ENCODE peak calls at places on chromosome 20, in eight cellular contexts. O is neural crest cell, E is AG04450, Y is PC-3, P is hepatocyte, H is vagina, K is kidney epithelial cell, M is cardiac fibroblast. G is an unnamed sample.

GRCh38 chr20:44495802-44496481 is 20.3 kb downstream of the TTPAL start:
- DNase-seq in E (peak), O (no peak), K (peak), Y (peak), H (no peak), P (peak), M (peak), G (no peak)

GRCh38 chr20:36926653-36927200 is 24.8 kb downstream of the SAMHD1 start:
- DNase-seq in P (no peak), H (no peak), K (no peak), M (no peak), E (no peak), Y (no peak), O (no peak), G (no peak)

GRCh38 chr20:2585811-2586210 is 49.4 kb downstream of the TMC2 start:
- DNase-seq in O (no peak), K (peak), Y (peak), M (peak), P (no peak), H (no peak), E (peak), G (no peak)

GRCh38 chr20:35626386-35627001 is 10.9 kb downstream of the SPAG4 start:
- DNase-seq in M (no peak), Y (no peak), E (no peak), P (no peak), H (peak), K (no peak), O (no peak), G (no peak)

GRCh38 chr20:36717657-36718056 is 28.2 kb downstream of the NDRG3 start:
- DNase-seq in O (no peak), H (no peak), K (no peak), E (no peak), P (no peak), M (peak), Y (peak), G (no peak)

GRCh38 chr20:24771651-24772061 is 177.4 kb upstream of the CST7 start:
- DNase-seq in Y (peak), H (no peak), M (no peak), K (no peak), E (no peak), P (no peak), O (no peak), G (no peak)

GRCh38 chr20:15609956-15610355 is 963.3 kb downstream of the KIF16B start:
- DNase-seq in E (no peak), M (no peak), O (no peak), K (no peak), Y (no peak), H (no peak), P (no peak), G (no peak)

GRCh38 chr20:37411408-37412306 is 65.7 kb downstream of the SRC start:
- DNase-seq in Y (no peak), P (no peak), M (peak), K (no peak), E (no peak), H (no peak), O (no peak), G (no peak)

GRCh38 chr20:41427833-41428232 is 61.2 kb upstream of the EMILIN3 start:
- DNase-seq in O (no peak), Y (no peak), K (no peak), M (no peak), H (no peak), P (no peak), E (no peak), G (no peak)

GRCh38 chr20:49691818-49692568 is 21.7 kb downstream of the B4GALT5 start:
- DNase-seq in H (no peak), Y (no peak), K (no peak), M (no peak), E (no peak), P (no peak), O (no peak), G (no peak)

GRCh38 chr20:24691901-24692351 is 222.5 kb downstream of the SYNDIG1 start:
- DNase-seq in O (no peak), Y (no peak), H (peak), M (no peak), E (no peak), P (no peak), K (no peak), G (no peak)

GRCh38 chr20:35934050-35934449 is 20.3 kb downstream of the SCAND1 start:
- DNase-seq in E (no peak), P (no peak), M (no peak), H (no peak), Y (no peak), K (no peak), O (no peak), G (no peak)

GRCh38 chr20:44074252-44075151 is 112.5 kb downstream of the JPH2 start:
- DNase-seq in P (no peak), O (no peak), E (no peak), Y (peak), K (peak), M (peak), H (peak), G (no peak)

GRCh38 chr20:49028684-49029083 is 17.4 kb upstream of the CSE1L start:
- DNase-seq in O (no peak), M (peak), H (no peak), Y (peak), P (peak), K (no peak), E (no peak), G (no peak)

GRCh38 chr20:57688295-57688694 is 21.5 kb downstream of the PMEPA1 start:
- DNase-seq in Y (no peak), O (no peak), H (no peak), K (no peak), P (no peak), E (no peak), M (no peak), G (no peak)
- TF ChIP-seq CTCF in Y (no peak), O (no peak), H (no peak), K (no peak), P (no peak), E (no peak), M (no peak), G (no peak)

DNA sequence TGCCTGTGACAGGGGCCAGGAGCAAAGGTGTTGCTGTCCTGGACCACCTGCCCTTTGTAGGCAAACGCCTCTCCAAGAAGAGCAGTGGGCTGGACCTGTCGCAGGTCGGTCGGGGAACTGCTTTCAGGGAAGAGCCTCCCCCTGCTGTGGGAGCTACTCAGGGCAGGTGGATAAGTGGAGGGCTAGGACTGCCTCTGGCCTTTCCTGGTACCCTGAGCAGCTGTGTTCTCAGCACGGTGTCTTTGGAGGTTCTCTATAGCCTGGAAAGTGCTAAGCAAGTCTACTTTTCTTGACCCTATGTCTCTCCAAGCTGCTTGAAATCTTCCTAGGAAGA is 35.0 kb downstream of the BPIFB1 start:
- DNase-seq in O (no peak), E (no peak), Y (no peak), H (no peak), M (no peak), K (no peak), P (no peak), G (no peak)
- TF ChIP-seq CTCF in O (no peak), E (no peak), Y (no peak), H (no peak), M (no peak), K (no peak), P (no peak), G (no peak)

GRCh38 chr20:58825450-58825849 is 25.3 kb downstream of the GNAS-AS1 start:
- DNase-seq in Y (no peak), H (no peak), O (no peak), E (no peak), K (no peak), M (no peak), P (no peak), G (no peak)

GRCh38 chr20:58822748-58823730 is 27.7 kb downstream of the GNAS-AS1 start:
- DNase-seq in P (no peak), M (no peak), H (no peak), E (no peak), K (no peak), O (no peak), Y (no peak), G (no peak)

GRCh38 chr20:58819921-58820320 is 30.8 kb downstream of the GNAS-AS1 start:
- DNase-seq in K (no peak), M (no peak), P (no peak), O (no peak), E (no peak), H (no peak), Y (no peak), G (no peak)

GRCh38 chr20:58824843-58825242 is 25.9 kb downstream of the GNAS-AS1 start:
- DNase-seq in P (no peak), K (no peak), H (no peak), Y (no peak), M (no peak), O (no peak), E (no peak), G (no peak)

GRCh38 chr20:58822175-58822574 is 28.5 kb downstream of the GNAS-AS1 start:
- DNase-seq in O (no peak), K (no peak), P (no peak), H (no peak), M (no peak), E (no peak), Y (no peak), G (no peak)
- TF ChIP-seq CTCF in O (no peak), K (no peak), P (no peak), H (no peak), M (no peak), E (no peak), Y (no peak), G (no peak)

GRCh38 chr20:17887331-17888030 is 81.1 kb downstream of the SNX5 start:
- DNase-seq in P (no peak), M (no peak), Y (no peak), K (no peak), E (no peak), H (no peak), O (no peak), G (no peak)

GRCh38 chr20:17890330-17890729 is 78.3 kb downstream of the SNX5 start:
- DNase-seq in Y (no peak), H (no peak), P (no peak), M (no peak), E (no peak), K (no peak), O (no peak), G (no peak)

GRCh38 chr20:17885544-17885943 is 83.0 kb downstream of the SNX5 start:
- DNase-seq in P (no peak), M (peak), E (no peak), H (no peak), O (no peak), Y (no peak), K (no peak), G (no peak)

GRCh38 chr20:17888044-17888443 is 80.5 kb downstream of the SNX5 start:
- DNase-seq in E (no peak), P (no peak), Y (peak), K (no peak), H (no peak), O (no peak), M (no peak), G (no peak)

GRCh38 chr20:17889226-17889625 is 79.4 kb downstream of the SNX5 start:
- DNase-seq in Y (peak), P (no peak), O (no peak), K (no peak), E (no peak), M (peak), H (no peak), G (no peak)
- TF ChIP-seq CTCF in Y (peak), P (no peak), O (no peak), K (no peak), E (peak), M (peak), H (no peak), G (no peak)

GRCh38 chr20:3660262-3661059 is 2.7 kb downstream of the GFRA4 start:
- DNase-seq in K (no peak), O (no peak), Y (no peak), P (no peak), M (no peak), E (no peak), H (no peak), G (no peak)

GRCh38 chr20:3663031-3663701 is at the start of gene GFRA4:
- DNase-seq in H (no peak), E (no peak), O (no peak), P (no peak), Y (no peak), M (no peak), K (no peak), G (no peak)

GRCh38 chr20:3661060-3661820 is 2.0 kb downstream of the GFRA4 start:
- DNase-seq in P (no peak), O (no peak), E (no peak), Y (no peak), K (no peak), M (no peak), H (no peak), G (no peak)

GRCh38 chr20:3663858-3664257 is 659 bp upstream of the GFRA4 start:
- DNase-seq in K (no peak), H (no peak), Y (no peak), O (no peak), P (no peak), E (no peak), M (no peak), G (no peak)

DNA sequence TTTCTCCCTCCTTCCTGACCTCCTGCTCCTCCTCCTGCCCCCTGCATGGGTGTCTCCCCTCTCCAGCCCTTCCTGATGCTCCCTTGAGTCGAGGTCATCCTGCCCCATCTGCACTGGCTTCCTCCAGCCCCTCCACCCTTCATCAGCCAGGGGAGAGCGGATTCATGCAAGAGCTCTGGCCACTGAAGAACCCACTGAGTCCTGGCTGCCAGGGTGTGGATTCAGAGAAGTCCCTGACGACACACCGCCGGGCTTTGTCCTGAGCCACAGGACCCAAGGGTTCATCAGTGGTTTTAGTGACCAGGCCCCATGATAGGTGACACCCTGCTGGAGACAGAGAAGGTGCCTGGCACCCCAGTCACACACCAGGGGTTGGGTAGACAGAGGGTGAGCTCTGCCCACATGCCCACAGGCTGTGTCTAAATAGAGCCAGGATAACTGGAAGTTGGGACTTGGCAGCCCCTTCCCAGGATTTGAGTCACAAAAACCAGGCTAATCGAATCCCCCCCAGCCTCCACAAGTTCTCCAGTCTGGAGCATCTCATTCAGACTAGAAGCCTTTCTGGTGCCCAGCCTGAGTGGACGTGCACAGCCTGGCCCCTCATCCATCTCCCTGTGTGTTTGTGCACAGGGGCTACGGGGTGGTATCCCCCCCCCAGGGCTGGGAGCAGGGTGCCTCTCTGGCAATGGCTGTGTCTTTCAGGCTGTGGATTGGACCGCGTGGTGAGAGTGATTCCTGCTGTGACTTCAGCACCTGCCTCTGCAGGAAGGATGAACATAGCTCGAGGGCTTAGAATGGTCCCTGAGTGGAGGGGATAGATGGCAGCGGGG is 1.1 kb downstream of the GFRA4 start:
- DNase-seq in E (no peak), O (no peak), Y (no peak), P (no peak), M (no peak), H (no peak), K (no peak), G (no peak)
- TF ChIP-seq CTCF in E (no peak), O (no peak), Y (no peak), P (no peak), M (no peak), H (no peak), K (no peak), G (no peak)

GRCh38 chr20:6142348-6142993 is 19.6 kb upstream of the FERMT1 start:
- DNase-seq in K (no peak), M (peak), H (no peak), Y (peak), P (peak), O (peak), E (peak), G (peak)

DNA sequence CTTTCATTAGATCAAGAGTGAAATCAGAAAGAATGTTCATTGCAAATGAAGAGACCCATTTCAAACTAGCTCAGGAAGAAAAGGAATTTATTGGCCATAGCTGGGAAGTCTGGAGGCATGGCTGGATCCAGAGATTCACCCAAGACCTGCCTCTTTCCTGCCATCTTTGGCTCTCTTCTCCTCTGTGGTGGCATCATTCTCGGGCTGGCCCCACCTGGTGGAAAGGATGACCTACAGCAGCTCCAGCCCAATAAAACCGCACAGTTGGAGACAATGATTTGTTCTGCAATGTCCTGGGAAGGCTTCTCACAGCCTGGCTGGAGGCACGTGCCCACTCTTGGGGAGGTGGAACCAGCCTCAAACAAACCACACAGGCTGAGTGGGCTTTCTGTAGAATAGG is 18.1 kb upstream of the FERMT1 start:
- DNase-seq in M (no peak), O (no peak), E (no peak), K (no peak), H (no peak), P (no peak), Y (peak), G (peak)
- TF ChIP-seq CTCF in M (no peak), O (peak), E (peak), K (peak), H (no peak), P (peak), Y (peak), G (no peak)

DNA sequence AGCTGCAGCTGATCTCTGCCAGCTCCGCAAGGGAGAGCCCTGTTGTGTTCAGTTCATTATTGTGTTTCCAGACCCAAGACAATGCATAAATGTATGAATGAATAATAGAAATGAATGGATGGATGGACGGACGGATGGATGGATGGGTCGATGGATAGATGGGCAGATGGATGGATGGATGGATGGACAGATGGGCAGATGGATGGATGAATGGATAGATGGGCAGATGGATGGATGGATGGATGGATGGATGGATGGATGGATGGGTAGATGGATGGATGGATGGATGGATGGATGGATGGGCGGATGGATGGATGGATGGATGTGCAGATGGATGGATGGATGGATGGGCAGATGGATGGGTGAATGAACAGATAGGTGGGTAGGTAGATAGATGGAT is 16.7 kb upstream of the LSM14B start:
- DNase-seq in K (no peak), O (no peak), H (no peak), E (no peak), P (no peak), M (no peak), Y (no peak), G (no peak)
- TF ChIP-seq CTCF in K (no peak), O (no peak), H (no peak), E (no peak), P (no peak), M (no peak), Y (no peak), G (no peak)

GRCh38 chr20:10667560-10668167 is 6.1 kb downstream of the JAG1 start:
- DNase-seq in P (no peak), H (no peak), O (no peak), M (no peak), Y (no peak), K (no peak), E (no peak), G (no peak)
- TF ChIP-seq CTCF in P (no peak), H (no peak), O (no peak), M (no peak), Y (no peak), K (peak), E (no peak), G (no peak)

GRCh38 chr20:46439837-46440236 is 33.4 kb upstream of the ELMO2 start:
- DNase-seq in K (no peak), O (no peak), E (no peak), Y (no peak), P (no peak), H (no peak), M (no peak), G (no peak)

GRCh38 chr20:46435146-46435545 is 28.7 kb upstream of the ELMO2 start:
- DNase-seq in H (no peak), E (no peak), P (no peak), M (no peak), O (no peak), K (no peak), Y (no peak), G (no peak)

GRCh38 chr20:46433051-46433450 is 26.6 kb upstream of the ELMO2 start:
- DNase-seq in E (no peak), P (no peak), O (no peak), Y (peak), K (no peak), H (no peak), M (no peak), G (no peak)

GRCh38 chr20:46434597-46434996 is 28.2 kb upstream of the ELMO2 start:
- DNase-seq in P (no peak), E (no peak), O (no peak), M (no peak), K (no peak), Y (no peak), H (no peak), G (no peak)

DNA sequence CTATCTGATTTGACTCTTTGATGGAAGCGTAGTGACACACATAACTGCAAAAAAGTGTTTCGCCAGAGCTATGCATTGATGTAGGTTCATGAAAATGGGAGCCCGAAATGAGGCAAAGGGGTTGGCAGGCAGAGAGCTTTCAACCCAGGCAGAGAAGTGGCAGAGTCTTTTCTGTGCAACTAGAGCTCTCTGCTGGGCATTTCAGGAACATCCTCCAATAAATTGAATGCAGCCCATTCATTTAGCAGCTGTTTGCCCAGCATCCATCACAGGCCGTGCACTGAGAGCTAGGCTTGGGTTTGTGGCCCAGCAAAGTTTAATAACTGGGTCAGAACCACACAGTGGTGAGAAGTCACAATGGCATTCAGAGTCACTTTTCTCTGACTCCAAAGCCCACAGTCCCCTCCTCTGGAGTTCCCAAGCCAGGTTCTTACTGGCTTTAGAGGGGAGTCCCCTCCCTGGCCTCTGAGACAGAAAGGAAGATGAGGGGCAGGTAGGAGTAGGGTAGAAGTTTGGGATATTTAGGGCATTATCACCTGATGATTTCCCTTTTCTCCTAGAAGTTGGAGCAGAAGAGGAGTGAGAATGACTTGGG is 31.8 kb upstream of the ELMO2 start:
- DNase-seq in P (peak), Y (peak), M (peak), E (no peak), O (no peak), K (no peak), H (no peak), G (peak)
- TF ChIP-seq CTCF in P (peak), Y (peak), M (peak), E (peak), O (peak), K (peak), H (peak), G (peak)

GRCh38 chr20:46102940-46103339 is 13.2 kb upstream of the NCOA5 start:
- DNase-seq in K (no peak), P (no peak), O (no peak), E (no peak), H (no peak), M (no peak), Y (no peak), G (no peak)

GRCh38 chr20:46101957-46102356 is 12.2 kb upstream of the NCOA5 start:
- DNase-seq in Y (no peak), O (no peak), P (no peak), H (no peak), M (no peak), E (no peak), K (no peak), G (no peak)

GRCh38 chr20:46104262-46104661 is 13.9 kb upstream of the CD40 start:
- DNase-seq in K (no peak), M (no peak), E (no peak), Y (no peak), P (no peak), O (no peak), H (no peak), G (no peak)

GRCh38 chr20:46099491-46100287 is 9.9 kb upstream of the NCOA5 start:
- DNase-seq in Y (no peak), P (no peak), O (no peak), H (no peak), M (no peak), K (no peak), E (no peak), G (no peak)
- TF ChIP-seq CTCF in Y (no peak), P (no peak), O (no peak), H (no peak), M (no peak), K (peak), E (no peak), G (no peak)

G was measured in Calu3.